ENCODE peak calls at places on chromosome 11, in six cellular contexts. T, U, C, R, L and H are unnamed samples.

GRCh38 chr11:72226701-72227100 is 2.1 kb downstream of the INPPL1 start:
- DNase-seq in T (no peak), U (no peak), C (no peak), R (no peak), L (no peak), H (no peak)

GRCh38 chr11:134124660-134125451 is 56.0 kb downstream of the JAM3 start:
- DNase-seq in T (peak), U (peak), C (no peak), R (no peak), L (no peak), H (no peak)

GRCh38 chr11:7572001-7572712 is 58.4 kb downstream of the PPFIBP2 start:
- DNase-seq in T (no peak), U (no peak), C (no peak), R (no peak), L (no peak), H (no peak)

GRCh38 chr11:107592813-107593212 is 1.9 kb downstream of the ELMOD1 start:
- DNase-seq in T (no peak), U (no peak), C (no peak), R (no peak), L (no peak), H (no peak)

GRCh38 chr11:111303476-111303875 is 5.1 kb downstream of the POU2AF3 start:
- DNase-seq in T (no peak), U (no peak), C (no peak), R (no peak), L (no peak), H (no peak)

GRCh38 chr11:83221694-83222093 is 28.2 kb downstream of the ANKRD42 start:
- DNase-seq in T (no peak), U (no peak), C (no peak), R (no peak), L (no peak), H (no peak)

GRCh38 chr11:34599406-34599901 is 21.4 kb upstream of the EHF start:
- DNase-seq in T (peak), U (no peak), C (no peak), R (peak), L (no peak), H (peak)

GRCh38 chr11:62552465-62552782 is 5.8 kb upstream of the AHNAK start:
- DNase-seq in T (peak), U (peak), C (no peak), R (no peak), L (no peak), H (no peak)

GRCh38 chr11:115963170-115963569 is 459.0 kb upstream of the CADM1 start:
- DNase-seq in T (peak), U (no peak), C (no peak), R (no peak), L (no peak), H (no peak)

GRCh38 chr11:131671320-131671719 is 300.9 kb downstream of the NTM start:
- DNase-seq in T (no peak), U (no peak), C (no peak), R (no peak), L (no peak), H (no peak)

GRCh38 chr11:131667566-131667965 is 297.2 kb downstream of the NTM start:
- DNase-seq in T (no peak), U (no peak), C (no peak), R (no peak), L (no peak), H (no peak)

GRCh38 chr11:131670876-131671275 is 300.5 kb downstream of the NTM start:
- DNase-seq in T (no peak), U (no peak), C (no peak), R (no peak), L (no peak), H (no peak)

GRCh38 chr11:131666617-131667016 is 296.2 kb downstream of the NTM start:
- DNase-seq in T (no peak), U (no peak), C (no peak), R (peak), L (no peak), H (no peak)

GRCh38 chr11:131668867-131669780 is 298.7 kb downstream of the NTM start:
- DNase-seq in T (peak), U (no peak), C (no peak), R (no peak), L (peak), H (no peak)
- TF ChIP-seq CTCF in T (peak), U (no peak), C (no peak), R (peak), L (peak), H (peak)

GRCh38 chr11:65499713-65500261 is 942 bp downstream of the MALAT1 start:
- DNase-seq in T (no peak), U (no peak), C (no peak), R (no peak), L (no peak), H (no peak)
- TF ChIP-seq CTCF in T (no peak), U (no peak), C (no peak), R (no peak), L (no peak), H (no peak)

GRCh38 chr11:898160-898517 is 12.5 kb downstream of the CHID1 start:
- DNase-seq in T (peak), U (no peak), C (no peak), R (no peak), L (peak), H (no peak)
- TF ChIP-seq CTCF in T (peak), U (no peak), C (no peak), R (peak), L (peak), H (peak)

GRCh38 chr11:91822805-91823204 is 401.8 kb upstream of the FAT3 start:
- DNase-seq in T (no peak), U (no peak), C (no peak), R (no peak), L (no peak), H (no peak)
- TF ChIP-seq CTCF in T (no peak), U (no peak), C (no peak), R (no peak), L (no peak), H (no peak)

DNA sequence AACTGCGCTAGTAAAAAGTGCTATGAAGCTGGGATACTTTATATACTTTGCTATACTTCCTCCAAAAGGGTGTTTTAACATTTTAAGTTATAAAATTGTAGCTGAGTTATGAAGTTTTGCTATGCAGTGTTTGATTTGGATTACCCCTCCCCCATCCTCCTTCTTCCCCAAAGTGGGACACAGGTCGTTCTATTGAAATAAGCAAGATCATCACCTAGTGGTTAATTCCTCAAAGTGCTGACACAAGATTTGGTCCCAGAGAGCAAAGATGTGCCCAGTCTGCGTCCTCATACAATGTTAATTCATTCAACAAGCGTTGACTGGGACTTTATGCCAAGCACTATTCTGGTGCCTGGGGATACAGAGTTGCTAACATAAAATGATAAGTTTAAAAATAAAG is 78.5 kb downstream of the SPON1 start:
- DNase-seq in T (peak), U (no peak), C (no peak), R (no peak), L (peak), H (no peak)
- TF ChIP-seq CTCF in T (no peak), U (no peak), C (no peak), R (peak), L (peak), H (peak)

DNA sequence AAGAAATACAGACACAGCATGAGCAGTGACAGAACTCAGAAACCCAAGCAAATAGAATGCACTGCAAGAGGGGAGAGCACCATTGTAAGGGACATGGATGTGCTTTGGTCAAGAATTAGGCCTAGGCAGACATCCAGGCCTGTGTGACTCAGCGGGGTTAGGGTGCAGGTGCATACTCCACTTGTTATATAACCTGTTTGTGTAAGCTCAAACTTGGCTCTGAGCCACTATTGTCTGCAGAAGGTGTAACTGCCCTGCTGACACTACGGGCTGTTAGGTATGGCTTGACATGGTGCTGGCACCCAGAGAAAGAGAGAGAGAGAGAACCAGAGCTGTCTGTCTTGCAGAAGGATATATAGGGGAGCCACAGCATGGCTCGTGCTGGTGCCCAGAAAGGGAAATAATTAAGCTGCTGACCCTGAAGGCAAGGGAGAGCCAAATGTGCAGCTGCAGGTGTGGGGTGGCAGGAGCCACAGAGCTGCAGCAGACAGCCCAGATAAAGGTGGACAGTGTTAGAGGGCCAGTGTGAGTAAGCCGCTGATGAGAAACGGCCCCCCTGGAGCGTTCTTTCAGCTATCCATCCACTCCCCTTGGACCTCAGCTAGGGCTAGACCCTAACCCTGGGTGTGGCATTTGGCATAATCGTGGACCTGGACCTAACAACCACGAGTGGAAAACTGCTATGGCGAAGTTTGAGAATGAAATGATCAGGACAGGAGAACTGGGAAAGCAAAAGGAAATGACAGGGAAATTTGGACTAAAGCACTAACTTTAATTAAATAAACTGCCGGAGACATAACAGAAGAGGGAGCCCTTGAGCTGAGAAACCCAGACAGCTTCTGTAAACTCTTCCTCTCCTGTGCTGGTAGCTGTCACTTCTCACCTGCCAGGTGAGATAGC is 253.0 kb upstream of the CCDC179 start:
- DNase-seq in T (peak), U (no peak), C (no peak), R (no peak), L (no peak), H (peak)
- TF ChIP-seq CTCF in T (peak), U (peak), C (no peak), R (peak), L (no peak), H (peak)

GRCh38 chr11:94418123-94418770 is 17.0 kb upstream of the GPR83 start:
- DNase-seq in T (no peak), U (no peak), C (no peak), R (no peak), L (no peak), H (no peak)
- TF ChIP-seq CTCF in T (no peak), U (no peak), C (no peak), R (no peak), L (no peak), H (no peak)

GRCh38 chr11:79206951-79207350 is 233.9 kb downstream of the TENM4 start:
- DNase-seq in T (no peak), U (no peak), C (no peak), R (no peak), L (no peak), H (no peak)
- TF ChIP-seq CTCF in T (no peak), U (no peak), C (no peak), R (no peak), L (no peak), H (no peak)